ENCODE peak calls at places on chromosomes 4 and X, in four cellular contexts. One of them, this sample, is unnamed.

GRCh38 chr4:114237997-114238396 is 258.6 kb upstream of the ARSJ start:
- DNase-seq in iPS DF 6.9: no peak
- DNase-seq in SJSA1: no peak
- DNase-seq in pancreas: no peak
- DNase-seq in this sample: no peak

GRCh38 chr4:152028131-152028530 is 267.3 kb upstream of the GATB start:
- DNase-seq in iPS DF 6.9: no peak
- DNase-seq in SJSA1: no peak
- DNase-seq in pancreas: no peak
- DNase-seq in this sample: no peak

GRCh38 chr4:20159516-20159915 is 92.2 kb upstream of the SLIT2 start:
- DNase-seq in iPS DF 6.9: no peak
- DNase-seq in SJSA1: no peak
- DNase-seq in pancreas: no peak
- DNase-seq in this sample: no peak

GRCh38 chr4:11423465-11423864 is 5.2 kb downstream of the HS3ST1 start:
- DNase-seq in iPS DF 6.9: no peak
- DNase-seq in SJSA1: no peak
- DNase-seq in pancreas: no peak
- DNase-seq in this sample: no peak

GRCh38 chr4:55437356-55437796 is 41.6 kb downstream of the TMEM165 start:
- DNase-seq in iPS DF 6.9: no peak
- DNase-seq in SJSA1: no peak
- DNase-seq in pancreas: peak
- DNase-seq in this sample: no peak

GRCh38 chrX:23953908-23954269 is 46.1 kb downstream of the CXorf58 start:
- DNase-seq in iPS DF 6.9: no peak
- DNase-seq in SJSA1: no peak
- DNase-seq in pancreas: no peak
- DNase-seq in this sample: no peak

GRCh38 chrX:7252013-7252610 is 104.2 kb upstream of the PUDP start:
- DNase-seq in iPS DF 6.9: no peak
- DNase-seq in SJSA1: no peak
- DNase-seq in pancreas: peak
- DNase-seq in this sample: peak

GRCh38 chrX:118373538-118373937 is 27.6 kb downstream of the WDR44 start:
- DNase-seq in iPS DF 6.9: no peak
- DNase-seq in SJSA1: no peak
- DNase-seq in pancreas: no peak
- DNase-seq in this sample: no peak

GRCh38 chrX:63751481-63751880 is 33.5 kb downstream of the ARHGEF9 start:
- DNase-seq in iPS DF 6.9: no peak
- DNase-seq in SJSA1: no peak
- DNase-seq in pancreas: no peak
- DNase-seq in this sample: no peak

GRCh38 chr4:108056418-108056817 is 66.7 kb downstream of the HADH start:
- DNase-seq in iPS DF 6.9: no peak
- DNase-seq in SJSA1: no peak
- DNase-seq in pancreas: no peak
- DNase-seq in this sample: no peak

GRCh38 chr4:7852568-7853185 is 87.0 kb downstream of the AFAP1 start:
- DNase-seq in iPS DF 6.9: no peak
- DNase-seq in SJSA1: peak
- DNase-seq in pancreas: peak
- DNase-seq in this sample: no peak

GRCh38 chr4:65661469-65661868 is 8.8 kb downstream of the EPHA5 start:
- DNase-seq in iPS DF 6.9: no peak
- DNase-seq in SJSA1: no peak
- DNase-seq in pancreas: no peak
- DNase-seq in this sample: peak

GRCh38 chr4:3679851-3680311 is 86.3 kb upstream of the ADRA2C start:
- DNase-seq in iPS DF 6.9: no peak
- DNase-seq in SJSA1: no peak
- DNase-seq in pancreas: no peak
- DNase-seq in this sample: peak

GRCh38 chr4:112882286-112882685 is 167.2 kb upstream of the ANK2 start:
- DNase-seq in iPS DF 6.9: no peak
- DNase-seq in SJSA1: no peak
- DNase-seq in pancreas: no peak
- DNase-seq in this sample: no peak

GRCh38 chr4:133668061-133668851 is 519.2 kb downstream of the PCDH10 start:
- DNase-seq in iPS DF 6.9: no peak
- DNase-seq in SJSA1: no peak
- DNase-seq in pancreas: no peak
- DNase-seq in this sample: no peak

GRCh38 chrX:151239748-151240147 is 63.4 kb downstream of the GPR50 start:
- DNase-seq in iPS DF 6.9: no peak
- DNase-seq in SJSA1: no peak
- DNase-seq in pancreas: no peak
- DNase-seq in this sample: no peak

GRCh38 chrX:17559728-17560379 is 177.4 kb upstream of the SCML1 start:
- DNase-seq in iPS DF 6.9: no peak
- DNase-seq in SJSA1: peak
- DNase-seq in pancreas: peak
- DNase-seq in this sample: no peak

GRCh38 chr4:139921551-139922184 is 232.3 kb downstream of the MAML3 start:
- DNase-seq in iPS DF 6.9: no peak
- DNase-seq in SJSA1: no peak
- DNase-seq in pancreas: peak
- DNase-seq in this sample: peak

GRCh38 chr4:80243274-80244018 is 23.0 kb upstream of the FGF5 start:
- DNase-seq in iPS DF 6.9: no peak
- DNase-seq in SJSA1: no peak
- DNase-seq in pancreas: no peak
- DNase-seq in this sample: no peak

GRCh38 chr4:11801466-11802446 is 373.1 kb upstream of the HS3ST1 start:
- DNase-seq in iPS DF 6.9: no peak
- DNase-seq in SJSA1: no peak
- DNase-seq in pancreas: no peak
- DNase-seq in this sample: no peak

GRCh38 chr4:76811604-76812412 is 86.1 kb downstream of the SOWAHB start:
- DNase-seq in iPS DF 6.9: no peak
- DNase-seq in SJSA1: no peak
- DNase-seq in pancreas: no peak
- DNase-seq in this sample: no peak

GRCh38 chrX:150436200-150436599 is 73.1 kb downstream of the MAMLD1 start:
- DNase-seq in iPS DF 6.9: no peak
- DNase-seq in SJSA1: no peak
- DNase-seq in pancreas: no peak
- DNase-seq in this sample: no peak

GRCh38 chr4:70754990-70755688 is 33.4 kb downstream of the RUFY3 start:
- DNase-seq in iPS DF 6.9: no peak
- DNase-seq in SJSA1: no peak
- DNase-seq in pancreas: no peak
- DNase-seq in this sample: no peak

GRCh38 chrX:1391707-1392375 is at the start of gene SLC25A6:
- DNase-seq in iPS DF 6.9: peak
- DNase-seq in SJSA1: peak
- DNase-seq in pancreas: peak
- DNase-seq in this sample: peak

GRCh38 chr4:69054578-69055200 is 41.6 kb upstream of the UGT2B7 start:
- DNase-seq in iPS DF 6.9: no peak
- DNase-seq in SJSA1: no peak
- DNase-seq in pancreas: no peak
- DNase-seq in this sample: no peak

GRCh38 chr4:8846046-8846720 is 25.5 kb downstream of the HMX1 start:
- DNase-seq in iPS DF 6.9: no peak
- DNase-seq in SJSA1: peak
- DNase-seq in pancreas: peak
- DNase-seq in this sample: peak

GRCh38 chr4:105207386-105207785 is 60.7 kb downstream of the TET2 start:
- DNase-seq in iPS DF 6.9: no peak
- DNase-seq in SJSA1: no peak
- DNase-seq in pancreas: no peak
- DNase-seq in this sample: no peak

GRCh38 chr4:103996637-103997036 is 276.9 kb upstream of the TACR3 start:
- DNase-seq in iPS DF 6.9: peak
- DNase-seq in SJSA1: peak
- DNase-seq in pancreas: peak
- DNase-seq in this sample: no peak

GRCh38 chr4:10605746-10606482 is 78.7 kb downstream of the CLNK start:
- DNase-seq in iPS DF 6.9: no peak
- DNase-seq in SJSA1: peak
- DNase-seq in pancreas: no peak
- DNase-seq in this sample: no peak

GRCh38 chrX:45771560-45772340 is 571.1 kb upstream of the DIPK2B start:
- DNase-seq in iPS DF 6.9: no peak
- DNase-seq in SJSA1: peak
- DNase-seq in pancreas: no peak
- DNase-seq in this sample: peak

DNA sequence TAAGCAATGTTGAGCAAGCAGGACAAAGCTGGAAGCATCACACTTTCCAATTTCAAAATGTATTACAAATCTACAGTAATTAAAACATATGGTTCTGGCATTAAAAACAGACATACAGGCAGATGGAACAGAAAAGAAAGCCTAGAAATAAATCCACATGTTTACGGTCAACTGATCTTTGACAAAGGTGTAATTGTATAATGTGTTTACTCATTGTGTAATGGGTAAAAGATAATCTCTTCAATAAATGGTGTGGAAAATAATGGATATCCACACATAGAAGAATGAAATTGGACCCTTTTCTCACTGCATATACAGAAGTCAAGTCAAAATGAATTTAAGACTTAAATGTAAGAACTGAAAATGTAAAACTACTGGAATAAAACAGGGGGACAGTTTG is 394.2 kb downstream of the ANKRD50 start:
- DNase-seq in iPS DF 6.9: no peak
- DNase-seq in SJSA1: no peak
- DNase-seq in pancreas: no peak
- DNase-seq in this sample: no peak
- H3K4me3 ChIP-seq in iPS DF 6.9: no peak
- H3K4me3 ChIP-seq in SJSA1: no peak
- H3K4me3 ChIP-seq in pancreas: no peak
- H3K4me3 ChIP-seq in this sample: no peak

GRCh38 chrX:19343085-19343461 is 654 bp upstream of the PDHA1 start:
- DNase-seq in iPS DF 6.9: no peak
- DNase-seq in SJSA1: no peak
- DNase-seq in pancreas: no peak
- DNase-seq in this sample: no peak
- H3K4me3 ChIP-seq in iPS DF 6.9: peak
- H3K4me3 ChIP-seq in SJSA1: peak
- H3K4me3 ChIP-seq in pancreas: peak
- H3K4me3 ChIP-seq in this sample: peak

GRCh38 chr4:5572751-5573150 is 135.6 kb downstream of the EVC2 start:
- DNase-seq in iPS DF 6.9: no peak
- DNase-seq in SJSA1: no peak
- DNase-seq in pancreas: no peak
- DNase-seq in this sample: no peak
- H3K4me3 ChIP-seq in iPS DF 6.9: no peak
- H3K4me3 ChIP-seq in SJSA1: no peak
- H3K4me3 ChIP-seq in pancreas: no peak
- H3K4me3 ChIP-seq in this sample: no peak

GRCh38 chr4:98688416-98689290 is 30.2 kb upstream of the TSPAN5 start:
- DNase-seq in iPS DF 6.9: no peak
- DNase-seq in SJSA1: peak
- DNase-seq in pancreas: no peak
- DNase-seq in this sample: no peak
- H3K4me3 ChIP-seq in iPS DF 6.9: no peak
- H3K4me3 ChIP-seq in SJSA1: no peak
- H3K4me3 ChIP-seq in pancreas: no peak
- H3K4me3 ChIP-seq in this sample: no peak

GRCh38 chr4:37967749-37968148 is 7.6 kb downstream of the PTTG2 start:
- DNase-seq in iPS DF 6.9: no peak
- DNase-seq in SJSA1: no peak
- DNase-seq in pancreas: no peak
- DNase-seq in this sample: no peak
- H3K4me3 ChIP-seq in iPS DF 6.9: no peak
- H3K4me3 ChIP-seq in SJSA1: no peak
- H3K4me3 ChIP-seq in pancreas: no peak
- H3K4me3 ChIP-seq in this sample: no peak